ENCODE peak calls at places on chromosomes 2 and 18, in eight cellular contexts. X is activated effector memory CD4-positive, alpha-beta T cell treated with Interleukin-2 at 50 U/mL for 16 hours; W is activated CD4-positive, alpha-beta T cell treated with anti-CD3 and anti-CD28 coated beads, Interleukin-2, amount 50 U/mL, for 24 hours; I is activated T-helper 2 cell treated with anti-CD3 and anti-CD28 coated beads, Interferon-gamma antibody, Interleukin-2, Interleukin-4, amounts not matched to agents 10 μg/mL and 5 μg/mL and 100 μg/mL, durations not matched to agents 14 hours and 24 hours and 36 hours; Q is IMR-90; T is body of pancreas; A is HEK293T; O is NCI-H1092. L is an unnamed sample.

GRCh38 chr2:47735046-47735445 is 47.9 kb upstream of the MSH6 start:
- DNase-seq in I (no peak), Q (no peak), O (no peak), W (no peak), T (no peak), A (no peak), X (no peak), L (no peak)

GRCh38 chr2:205407984-205408383 is 274.3 kb upstream of the NRP2 start:
- DNase-seq in W (no peak), T (peak), I (no peak), O (no peak), X (no peak), Q (peak), A (no peak), L (no peak)

GRCh38 chr18:29361843-29362242 is 1184.9 kb upstream of the CDH2 start:
- DNase-seq in W (no peak), T (no peak), O (no peak), I (no peak), Q (no peak), X (no peak), A (peak), L (peak)

GRCh38 chr2:226123307-226123706 is 676.3 kb downstream of the IRS1 start:
- DNase-seq in O (no peak), W (no peak), T (no peak), I (no peak), A (no peak), Q (no peak), X (no peak), L (no peak)

GRCh38 chr2:236981710-236982485 is 103.8 kb upstream of the COPS8 start:
- DNase-seq in Q (no peak), A (no peak), T (no peak), I (no peak), W (no peak), O (no peak), X (no peak), L (no peak)

GRCh38 chr2:164739966-164740365 is 101.7 kb downstream of the COBLL1 start:
- DNase-seq in O (no peak), I (no peak), T (no peak), W (no peak), X (no peak), Q (peak), A (no peak), L (no peak)

GRCh38 chr2:117832905-117833613 is 18.6 kb downstream of the DDX18 start:
- DNase-seq in I (no peak), O (no peak), Q (peak), T (no peak), W (no peak), X (no peak), A (no peak), L (peak)

GRCh38 chr2:64601785-64602391 is 51.8 kb downstream of the SERTAD2 start:
- DNase-seq in W (no peak), X (no peak), Q (no peak), A (no peak), O (no peak), I (no peak), T (no peak), L (no peak)

GRCh38 chr2:148640767-148641166 is 3.8 kb upstream of the EPC2 start:
- DNase-seq in Q (peak), O (no peak), I (no peak), T (no peak), W (no peak), A (no peak), X (no peak), L (peak)

GRCh38 chr2:170354855-170355649 is 177.1 kb downstream of the MYO3B start:
- DNase-seq in A (no peak), T (no peak), O (peak), I (no peak), W (no peak), X (no peak), Q (no peak), L (no peak)

GRCh38 chr2:35933031-35933430 is 422.5 kb upstream of the CRIM1 start:
- DNase-seq in A (no peak), W (no peak), T (no peak), O (no peak), I (no peak), X (no peak), Q (peak), L (no peak)

GRCh38 chr2:193074933-193075332 is 880.2 kb upstream of the TMEFF2 start:
- DNase-seq in T (no peak), W (no peak), I (no peak), O (no peak), A (no peak), Q (no peak), X (no peak), L (no peak)

GRCh38 chr18:50819727-50820378 is at the start of gene MRO:
- DNase-seq in A (peak), W (peak), T (peak), I (peak), Q (peak), O (peak), X (peak), L (peak)

GRCh38 chr2:204027105-204027504 is 90.5 kb downstream of the ICOS start:
- DNase-seq in T (no peak), O (no peak), A (no peak), X (no peak), I (peak), W (peak), Q (peak), L (no peak)

GRCh38 chr2:117980783-117981676 is 32.8 kb downstream of the CCDC93 start:
- DNase-seq in X (no peak), O (no peak), I (no peak), T (no peak), W (no peak), Q (peak), A (no peak), L (no peak)

GRCh38 chr2:144409241-144409640 is 110.7 kb downstream of the ZEB2 start:
- DNase-seq in W (no peak), O (no peak), X (no peak), A (no peak), I (no peak), T (no peak), Q (no peak), L (no peak)

GRCh38 chr18:45437399-45437798 is 177.9 kb upstream of the SLC14A2 start:
- DNase-seq in T (no peak), Q (no peak), A (no peak), I (no peak), W (no peak), O (no peak), X (no peak), L (no peak)

GRCh38 chr2:55864351-55865084 is 59.1 kb downstream of the EFEMP1 start:
- DNase-seq in O (no peak), W (no peak), A (no peak), T (no peak), X (no peak), I (no peak), Q (no peak), L (no peak)

GRCh38 chr2:174903243-174903513 is 102.0 kb downstream of the CHN1 start:
- DNase-seq in O (no peak), X (no peak), A (no peak), T (no peak), Q (no peak), I (no peak), W (no peak), L (no peak)

GRCh38 chr2:133293544-133294270 is 274.6 kb downstream of the NCKAP5 start:
- DNase-seq in Q (peak), O (no peak), X (no peak), T (no peak), W (no peak), I (no peak), A (peak), L (no peak)

GRCh38 chr2:221444106-221444505 is 128.0 kb downstream of the EPHA4 start:
- DNase-seq in O (no peak), I (no peak), A (no peak), W (no peak), T (no peak), X (no peak), Q (peak), L (no peak)